ENCODE peak calls at places on chromosomes 16 and 17, in ten cellular contexts. U is heart left ventricle, V is HFFc6, B is vagina, I is adrenal gland, F is breast epithelium, D is kidney epithelial cell, G is AG04450, X is nephron progenitor cell, L is ovary. P is an unnamed sample.

GRCh38 chr17:28684963-28685362 is 23.0 kb downstream of the SUPT6H start:
- DNase-seq in F (no peak), G (no peak), X (no peak), I (peak), L (peak), U (no peak), B (no peak), V (no peak), D (no peak), P (no peak)

GRCh38 chr17:30939059-30939689 is 17.4 kb downstream of the ADAP2 start:
- DNase-seq in L (no peak), F (no peak), B (no peak), I (no peak), G (no peak), V (no peak), X (no peak), D (no peak), U (no peak), P (no peak)

GRCh38 chr16:84246679-84247077 is 6.9 kb upstream of the KCNG4 start:
- DNase-seq in V (no peak), F (no peak), B (no peak), L (no peak), X (no peak), G (no peak), D (no peak), I (no peak), U (no peak), P (peak)

GRCh38 chr17:80191720-80192265 is 22.0 kb downstream of the CARD14 start:
- DNase-seq in G (no peak), X (no peak), B (no peak), F (no peak), I (no peak), V (no peak), U (no peak), L (no peak), D (no peak), P (no peak)

GRCh38 chr16:3023415-3023668 is 400 bp downstream of the HCFC1R1 start:
- DNase-seq in I (peak), X (no peak), U (peak), V (peak), B (no peak), D (no peak), G (no peak), L (peak), F (peak), P (peak)

GRCh38 chr17:6079155-6079554 is 9.0 kb downstream of the WSCD1 start:
- DNase-seq in B (no peak), D (no peak), G (no peak), V (no peak), I (peak), F (no peak), L (no peak), X (no peak), U (no peak), P (no peak)

GRCh38 chr17:48505788-48506187 is 25.0 kb downstream of the HOXB1 start:
- DNase-seq in X (no peak), U (no peak), F (peak), I (peak), V (peak), L (no peak), D (peak), B (no peak), G (no peak), P (peak)

GRCh38 chr16:46711106-46711769 is 21.8 kb downstream of the ORC6 start:
- DNase-seq in V (no peak), X (no peak), B (no peak), L (no peak), G (no peak), F (no peak), I (peak), D (no peak), U (peak), P (no peak)

GRCh38 chr17:69142473-69142802 is 743 bp upstream of the ABCA6 start:
- DNase-seq in F (no peak), B (no peak), G (peak), X (no peak), D (no peak), I (no peak), L (no peak), V (no peak), U (no peak), P (no peak)

GRCh38 chr17:27489045-27489715 is 32.9 kb downstream of the KSR1 start:
- DNase-seq in D (no peak), U (peak), F (peak), V (peak), X (no peak), G (no peak), L (peak), B (no peak), I (peak), P (peak)

GRCh38 chr17:17781591-17782424 is 55.0 kb downstream of the SREBF1 start:
- DNase-seq in D (no peak), L (peak), I (peak), X (peak), G (no peak), U (peak), V (peak), F (peak), B (no peak), P (peak)

GRCh38 chr16:30951785-30952184 is 2.9 kb downstream of the ORAI3 start:
- DNase-seq in V (no peak), G (no peak), F (peak), L (peak), I (peak), B (no peak), X (no peak), U (peak), D (no peak), P (no peak)

GRCh38 chr17:6597727-6598126 is 41.4 kb upstream of the PITPNM3 start:
- DNase-seq in L (no peak), V (no peak), U (no peak), D (no peak), X (no peak), F (no peak), G (no peak), B (no peak), I (no peak), P (no peak)

GRCh38 chr17:15087946-15088345 is 177.2 kb downstream of the PMP22 start:
- DNase-seq in U (peak), L (no peak), I (no peak), D (no peak), F (no peak), G (no peak), V (no peak), X (no peak), B (no peak), P (no peak)

GRCh38 chr16:89537549-89537925 is 22.9 kb upstream of the RPL13 start:
- DNase-seq in B (no peak), I (no peak), G (no peak), X (no peak), U (no peak), L (no peak), D (no peak), V (no peak), F (no peak), P (no peak)

GRCh38 chr16:1150511-1150982 is 2.4 kb upstream of the CACNA1H start:
- DNase-seq in F (no peak), I (no peak), U (no peak), D (no peak), L (peak), B (no peak), X (no peak), V (peak), G (no peak), P (no peak)

GRCh38 chr16:85057212-85057889 is 29.8 kb downstream of the KIAA0513 start:
- DNase-seq in D (no peak), G (no peak), F (no peak), V (no peak), B (no peak), X (no peak), I (no peak), L (no peak), U (no peak), P (no peak)

GRCh38 chr16:80996688-80997138 is 10.0 kb downstream of the CMC2 start:
- DNase-seq in U (no peak), V (no peak), L (no peak), B (no peak), D (no peak), X (no peak), I (no peak), G (no peak), F (no peak), P (no peak)

GRCh38 chr16:82917886-82918595 is 291.3 kb downstream of the CDH13 start:
- DNase-seq in F (no peak), L (no peak), V (no peak), I (no peak), U (no peak), G (no peak), X (no peak), B (no peak), D (no peak), P (no peak)

GRCh38 chr17:77427471-77427991 is 286.8 kb downstream of the SEC14L1 start:
- DNase-seq in L (peak), D (no peak), U (no peak), I (peak), G (no peak), F (no peak), V (peak), X (no peak), B (no peak), P (peak)

GRCh38 chr17:33218657-33219298 is 74.3 kb downstream of the ASIC2 start:
- DNase-seq in G (no peak), F (no peak), D (no peak), X (no peak), I (no peak), L (no peak), V (peak), B (no peak), U (no peak), P (no peak)

GRCh38 chr17:2700031-2700490 is 11.5 kb downstream of the CLUH start:
- DNase-seq in U (no peak), D (no peak), X (no peak), F (no peak), B (no peak), L (peak), V (no peak), I (peak), G (no peak), P (no peak)

GRCh38 chr16:83797013-83797412 is 10.8 kb upstream of the HSBP1 start:
- DNase-seq in L (no peak), F (no peak), D (no peak), V (no peak), I (no peak), B (no peak), U (no peak), G (no peak), X (no peak), P (no peak)

GRCh38 chr17:44210342-44211192 is 8.9 kb downstream of the UBTF start:
- DNase-seq in V (peak), F (peak), U (peak), G (peak), D (no peak), I (peak), X (peak), L (peak), B (no peak), P (no peak)

GRCh38 chr16:14146445-14146844 is 75.3 kb downstream of the MRTFB start:
- DNase-seq in I (no peak), D (no peak), X (no peak), G (no peak), F (no peak), L (no peak), U (no peak), B (no peak), V (no peak), P (no peak)

GRCh38 chr16:72836985-72837384 is 210.9 kb downstream of the ZFHX3 start:
- DNase-seq in L (no peak), U (no peak), V (no peak), F (no peak), B (no peak), G (no peak), D (no peak), I (no peak), X (no peak), P (no peak)
- TF ChIP-seq CTCF in L (no peak), U (no peak), V (peak), F (no peak), B (no peak), G (no peak), D (no peak), I (no peak), X (no peak), P (no peak)

DNA sequence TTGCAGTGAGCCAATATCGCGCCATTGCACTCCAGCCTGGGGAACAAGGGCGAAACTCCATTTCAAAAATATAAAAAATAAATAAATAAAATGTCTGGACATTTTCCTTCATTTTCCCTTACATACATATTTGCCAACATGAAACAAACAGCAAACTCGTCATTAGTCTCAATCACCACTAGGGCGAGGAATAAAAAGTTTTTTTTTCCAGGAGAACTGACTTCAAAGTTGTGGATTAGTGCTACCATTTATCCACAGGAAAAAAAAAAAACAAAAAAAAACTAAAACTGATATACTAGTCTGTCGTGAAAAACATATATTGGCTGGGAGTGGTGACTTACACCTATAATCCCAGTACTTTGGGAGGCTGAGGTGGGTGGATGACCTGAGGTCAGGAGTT is 77.0 kb upstream of the MTMR4 start:
- DNase-seq in X (no peak), L (no peak), I (no peak), F (no peak), U (no peak), B (no peak), D (no peak), G (no peak), V (no peak), P (no peak)
- TF ChIP-seq CTCF in X (peak), L (no peak), I (no peak), F (no peak), U (no peak), B (no peak), D (no peak), G (peak), V (peak), P (peak)

DNA sequence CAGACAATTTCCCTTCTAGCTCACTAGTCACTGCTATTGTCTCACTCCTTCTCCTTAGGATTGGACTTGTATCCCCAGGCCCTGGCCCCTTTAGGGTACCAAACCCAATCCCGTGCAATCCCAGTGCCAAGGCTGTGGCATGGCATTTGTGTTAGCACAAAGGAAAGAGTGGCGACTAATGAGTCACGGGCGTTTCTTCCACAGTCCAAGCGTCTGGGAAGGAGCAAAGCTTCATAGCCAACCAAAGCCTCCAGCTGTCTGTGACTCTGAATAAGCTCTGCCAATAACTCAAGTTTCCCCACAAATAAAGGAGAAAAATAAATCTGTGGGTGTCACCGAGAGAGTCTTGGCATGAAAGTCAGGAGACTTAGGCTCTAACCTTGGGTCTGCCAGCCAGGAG is 54.7 kb upstream of the COX10 start:
- DNase-seq in U (no peak), X (no peak), G (no peak), B (no peak), D (no peak), L (no peak), V (no peak), F (no peak), I (no peak), P (no peak)
- TF ChIP-seq CTCF in U (no peak), X (no peak), G (no peak), B (no peak), D (no peak), L (no peak), V (no peak), F (no peak), I (no peak), P (no peak)

GRCh38 chr16:71537643-71538042 is 11.4 kb downstream of the CHST4 start:
- DNase-seq in G (peak), B (no peak), I (peak), U (no peak), D (no peak), L (no peak), X (peak), V (peak), F (no peak), P (peak)
- TF ChIP-seq CTCF in G (peak), B (no peak), I (peak), U (no peak), D (peak), L (no peak), X (peak), V (peak), F (peak), P (peak)

GRCh38 chr17:63827801-63828221 is 348 bp upstream of the FTSJ3 start:
- DNase-seq in B (no peak), L (no peak), F (no peak), U (no peak), G (no peak), X (no peak), I (no peak), V (no peak), D (no peak), P (no peak)
- TF ChIP-seq CTCF in B (no peak), L (no peak), F (no peak), U (no peak), G (no peak), X (peak), I (no peak), V (peak), D (no peak), P (no peak)

P was measured in PC-9.